ENCODE peak calls at places on chromosomes 6 and 20, in nine cellular contexts. One of them, this sample, is unnamed.

GRCh38 chr20:29876911-29877285 is 1380.6 kb upstream of the DEFB115 start:
- DNase-seq in adipocyte: no peak
- DNase-seq in effector memory CD8-positive, alpha-beta T cell: no peak
- DNase-seq in MG63: no peak
- DNase-seq in iPS DF 6.9: no peak
- DNase-seq in C1 segment of cervical spinal cord: no peak
- DNase-seq in activated T-helper 1 cell treated with Interleukin-2 at 50 U/mL for 16 hours: no peak
- DNase-seq in stimulated activated CD4-positive, alpha-beta T cell treated with anti-CD3 and anti-CD28 coated beads, Interleukin-1b, Interleukin-23, amount 100 ng/mL, for 1 hour: no peak
- DNase-seq in memory B cell: no peak
- DNase-seq in this sample: no peak

GRCh38 chr20:59031326-59032022 is 661 bp downstream of the ATP5F1E start:
- DNase-seq in adipocyte: no peak
- DNase-seq in stimulated activated CD4-positive, alpha-beta T cell treated with anti-CD3 and anti-CD28 coated beads, Interleukin-1b, Interleukin-23, amount 100 ng/mL, for 1 hour: no peak
- DNase-seq in effector memory CD8-positive, alpha-beta T cell: no peak
- DNase-seq in C1 segment of cervical spinal cord: no peak
- DNase-seq in activated T-helper 1 cell treated with Interleukin-2 at 50 U/mL for 16 hours: no peak
- DNase-seq in iPS DF 6.9: no peak
- DNase-seq in MG63: no peak
- DNase-seq in memory B cell: no peak
- DNase-seq in this sample: peak; percentile 13

GRCh38 chr6:159718634-159719033 is 8.7 kb upstream of the WTAP start:
- DNase-seq in activated T-helper 1 cell treated with Interleukin-2 at 50 U/mL for 16 hours: no peak
- DNase-seq in MG63: no peak
- DNase-seq in adipocyte: no peak
- DNase-seq in stimulated activated CD4-positive, alpha-beta T cell treated with anti-CD3 and anti-CD28 coated beads, Interleukin-1b, Interleukin-23, amount 100 ng/mL, for 1 hour: no peak
- DNase-seq in iPS DF 6.9: no peak
- DNase-seq in effector memory CD8-positive, alpha-beta T cell: no peak
- DNase-seq in C1 segment of cervical spinal cord: no peak
- DNase-seq in memory B cell: no peak
- DNase-seq in this sample: no peak

GRCh38 chr20:50019466-50020256 is 36.9 kb downstream of the SNAI1 start:
- DNase-seq in iPS DF 6.9: no peak
- DNase-seq in stimulated activated CD4-positive, alpha-beta T cell treated with anti-CD3 and anti-CD28 coated beads, Interleukin-1b, Interleukin-23, amount 100 ng/mL, for 1 hour: no peak
- DNase-seq in C1 segment of cervical spinal cord: no peak
- DNase-seq in MG63: peak; percentile 95
- DNase-seq in adipocyte: no peak
- DNase-seq in activated T-helper 1 cell treated with Interleukin-2 at 50 U/mL for 16 hours: no peak
- DNase-seq in effector memory CD8-positive, alpha-beta T cell: no peak
- DNase-seq in memory B cell: no peak
- DNase-seq in this sample: no peak

GRCh38 chr6:37059344-37060194 is 54.1 kb downstream of the FGD2 start:
- DNase-seq in iPS DF 6.9: peak; percentile 73
- DNase-seq in effector memory CD8-positive, alpha-beta T cell: no peak
- DNase-seq in stimulated activated CD4-positive, alpha-beta T cell treated with anti-CD3 and anti-CD28 coated beads, Interleukin-1b, Interleukin-23, amount 100 ng/mL, for 1 hour: no peak
- DNase-seq in MG63: peak; percentile 94
- DNase-seq in C1 segment of cervical spinal cord: no peak
- DNase-seq in memory B cell: no peak
- DNase-seq in adipocyte: peak; percentile 95
- DNase-seq in activated T-helper 1 cell treated with Interleukin-2 at 50 U/mL for 16 hours: no peak
- DNase-seq in this sample: no peak

GRCh38 chr20:50504231-50504823 is 5.9 kb upstream of the PTPN1 start:
- DNase-seq in stimulated activated CD4-positive, alpha-beta T cell treated with anti-CD3 and anti-CD28 coated beads, Interleukin-1b, Interleukin-23, amount 100 ng/mL, for 1 hour: no peak
- DNase-seq in activated T-helper 1 cell treated with Interleukin-2 at 50 U/mL for 16 hours: no peak
- DNase-seq in C1 segment of cervical spinal cord: no peak
- DNase-seq in iPS DF 6.9: no peak
- DNase-seq in adipocyte: no peak
- DNase-seq in effector memory CD8-positive, alpha-beta T cell: no peak
- DNase-seq in memory B cell: no peak
- DNase-seq in MG63: no peak
- DNase-seq in this sample: no peak

GRCh38 chr20:51164732-51165530 is 142.0 kb upstream of the KCNG1 start:
- DNase-seq in iPS DF 6.9: no peak
- DNase-seq in stimulated activated CD4-positive, alpha-beta T cell treated with anti-CD3 and anti-CD28 coated beads, Interleukin-1b, Interleukin-23, amount 100 ng/mL, for 1 hour: no peak
- DNase-seq in activated T-helper 1 cell treated with Interleukin-2 at 50 U/mL for 16 hours: no peak
- DNase-seq in C1 segment of cervical spinal cord: no peak
- DNase-seq in MG63: no peak
- DNase-seq in effector memory CD8-positive, alpha-beta T cell: no peak
- DNase-seq in memory B cell: no peak
- DNase-seq in adipocyte: no peak
- DNase-seq in this sample: no peak

GRCh38 chr6:54935739-54936138 is 89.2 kb downstream of the FAM83B start:
- DNase-seq in memory B cell: no peak
- DNase-seq in stimulated activated CD4-positive, alpha-beta T cell treated with anti-CD3 and anti-CD28 coated beads, Interleukin-1b, Interleukin-23, amount 100 ng/mL, for 1 hour: no peak
- DNase-seq in adipocyte: peak; percentile 30
- DNase-seq in iPS DF 6.9: no peak
- DNase-seq in MG63: no peak
- DNase-seq in C1 segment of cervical spinal cord: no peak
- DNase-seq in effector memory CD8-positive, alpha-beta T cell: no peak
- DNase-seq in activated T-helper 1 cell treated with Interleukin-2 at 50 U/mL for 16 hours: no peak
- DNase-seq in this sample: no peak

GRCh38 chr20:34190679-34191090 is 50.5 kb upstream of the ASIP start:
- DNase-seq in adipocyte: peak; percentile 92
- DNase-seq in MG63: peak; percentile 68
- DNase-seq in C1 segment of cervical spinal cord: no peak
- DNase-seq in memory B cell: no peak
- DNase-seq in iPS DF 6.9: peak; percentile 82
- DNase-seq in stimulated activated CD4-positive, alpha-beta T cell treated with anti-CD3 and anti-CD28 coated beads, Interleukin-1b, Interleukin-23, amount 100 ng/mL, for 1 hour: no peak
- DNase-seq in effector memory CD8-positive, alpha-beta T cell: no peak
- DNase-seq in activated T-helper 1 cell treated with Interleukin-2 at 50 U/mL for 16 hours: no peak
- DNase-seq in this sample: peak; percentile 25

GRCh38 chr6:149600508-149600907 is 34.3 kb downstream of the GINM1 start:
- DNase-seq in MG63: no peak
- DNase-seq in iPS DF 6.9: no peak
- DNase-seq in adipocyte: no peak
- DNase-seq in effector memory CD8-positive, alpha-beta T cell: no peak
- DNase-seq in memory B cell: no peak
- DNase-seq in C1 segment of cervical spinal cord: no peak
- DNase-seq in activated T-helper 1 cell treated with Interleukin-2 at 50 U/mL for 16 hours: no peak
- DNase-seq in stimulated activated CD4-positive, alpha-beta T cell treated with anti-CD3 and anti-CD28 coated beads, Interleukin-1b, Interleukin-23, amount 100 ng/mL, for 1 hour: no peak
- DNase-seq in this sample: no peak

GRCh38 chr6:11538049-11538798 is 675 bp downstream of the TMEM170B start:
- DNase-seq in C1 segment of cervical spinal cord: no peak
- DNase-seq in MG63: peak; percentile 39
- DNase-seq in adipocyte: peak; percentile 64
- DNase-seq in stimulated activated CD4-positive, alpha-beta T cell treated with anti-CD3 and anti-CD28 coated beads, Interleukin-1b, Interleukin-23, amount 100 ng/mL, for 1 hour: no peak
- DNase-seq in effector memory CD8-positive, alpha-beta T cell: peak; percentile 12
- DNase-seq in memory B cell: peak; percentile 45
- DNase-seq in iPS DF 6.9: no peak
- DNase-seq in activated T-helper 1 cell treated with Interleukin-2 at 50 U/mL for 16 hours: peak; percentile 9
- DNase-seq in this sample: peak; percentile 7

GRCh38 chr6:166381733-166382499 is 824 bp downstream of the MPC1 start:
- DNase-seq in adipocyte: peak; percentile 71
- DNase-seq in memory B cell: peak; percentile 71
- DNase-seq in iPS DF 6.9: peak; percentile 66
- DNase-seq in C1 segment of cervical spinal cord: no peak
- DNase-seq in effector memory CD8-positive, alpha-beta T cell: peak; percentile 54
- DNase-seq in activated T-helper 1 cell treated with Interleukin-2 at 50 U/mL for 16 hours: peak; percentile 46
- DNase-seq in stimulated activated CD4-positive, alpha-beta T cell treated with anti-CD3 and anti-CD28 coated beads, Interleukin-1b, Interleukin-23, amount 100 ng/mL, for 1 hour: peak; percentile 23
- DNase-seq in MG63: peak; percentile 57
- DNase-seq in this sample: peak; percentile 58

GRCh38 chr20:64100566-64100888 is 6.8 kb downstream of the NPBWR2 start:
- DNase-seq in C1 segment of cervical spinal cord: no peak
- DNase-seq in effector memory CD8-positive, alpha-beta T cell: no peak
- DNase-seq in adipocyte: no peak
- DNase-seq in iPS DF 6.9: no peak
- DNase-seq in memory B cell: peak; percentile 59
- DNase-seq in MG63: no peak
- DNase-seq in stimulated activated CD4-positive, alpha-beta T cell treated with anti-CD3 and anti-CD28 coated beads, Interleukin-1b, Interleukin-23, amount 100 ng/mL, for 1 hour: no peak
- DNase-seq in activated T-helper 1 cell treated with Interleukin-2 at 50 U/mL for 16 hours: no peak
- DNase-seq in this sample: no peak

GRCh38 chr6:79466222-79466834 is 70.9 kb downstream of the LCA5 start:
- DNase-seq in C1 segment of cervical spinal cord: no peak
- DNase-seq in activated T-helper 1 cell treated with Interleukin-2 at 50 U/mL for 16 hours: no peak
- DNase-seq in MG63: no peak
- DNase-seq in effector memory CD8-positive, alpha-beta T cell: no peak
- DNase-seq in memory B cell: no peak
- DNase-seq in adipocyte: peak; percentile 82
- DNase-seq in iPS DF 6.9: no peak
- DNase-seq in stimulated activated CD4-positive, alpha-beta T cell treated with anti-CD3 and anti-CD28 coated beads, Interleukin-1b, Interleukin-23, amount 100 ng/mL, for 1 hour: no peak
- DNase-seq in this sample: no peak

GRCh38 chr6:121309768-121310473 is 24.4 kb downstream of the TBC1D32 start:
- DNase-seq in MG63: no peak
- DNase-seq in activated T-helper 1 cell treated with Interleukin-2 at 50 U/mL for 16 hours: no peak
- DNase-seq in effector memory CD8-positive, alpha-beta T cell: no peak
- DNase-seq in C1 segment of cervical spinal cord: no peak
- DNase-seq in iPS DF 6.9: no peak
- DNase-seq in stimulated activated CD4-positive, alpha-beta T cell treated with anti-CD3 and anti-CD28 coated beads, Interleukin-1b, Interleukin-23, amount 100 ng/mL, for 1 hour: no peak
- DNase-seq in memory B cell: no peak
- DNase-seq in adipocyte: peak; percentile 86
- DNase-seq in this sample: no peak

GRCh38 chr20:2507875-2508630 is 662 bp downstream of the ZNF343 start:
- DNase-seq in iPS DF 6.9: no peak
- DNase-seq in MG63: peak; percentile 13
- DNase-seq in activated T-helper 1 cell treated with Interleukin-2 at 50 U/mL for 16 hours: no peak
- DNase-seq in stimulated activated CD4-positive, alpha-beta T cell treated with anti-CD3 and anti-CD28 coated beads, Interleukin-1b, Interleukin-23, amount 100 ng/mL, for 1 hour: no peak
- DNase-seq in effector memory CD8-positive, alpha-beta T cell: no peak
- DNase-seq in C1 segment of cervical spinal cord: no peak
- DNase-seq in adipocyte: peak; percentile 50
- DNase-seq in memory B cell: no peak
- DNase-seq in this sample: no peak

GRCh38 chr6:31701666-31702420 is 1.3 kb downstream of the ABHD16A start:
- DNase-seq in activated T-helper 1 cell treated with Interleukin-2 at 50 U/mL for 16 hours: no peak
- DNase-seq in adipocyte: peak; percentile 66
- DNase-seq in stimulated activated CD4-positive, alpha-beta T cell treated with anti-CD3 and anti-CD28 coated beads, Interleukin-1b, Interleukin-23, amount 100 ng/mL, for 1 hour: no peak
- DNase-seq in C1 segment of cervical spinal cord: no peak
- DNase-seq in iPS DF 6.9: no peak
- DNase-seq in memory B cell: no peak
- DNase-seq in effector memory CD8-positive, alpha-beta T cell: no peak
- DNase-seq in MG63: no peak
- DNase-seq in this sample: no peak

GRCh38 chr6:136012198-136012884 is 160.8 kb downstream of the PDE7B start:
- DNase-seq in activated T-helper 1 cell treated with Interleukin-2 at 50 U/mL for 16 hours: no peak
- DNase-seq in C1 segment of cervical spinal cord: no peak
- DNase-seq in stimulated activated CD4-positive, alpha-beta T cell treated with anti-CD3 and anti-CD28 coated beads, Interleukin-1b, Interleukin-23, amount 100 ng/mL, for 1 hour: no peak
- DNase-seq in iPS DF 6.9: no peak
- DNase-seq in memory B cell: no peak
- DNase-seq in effector memory CD8-positive, alpha-beta T cell: no peak
- DNase-seq in adipocyte: peak; percentile 72
- DNase-seq in MG63: peak; percentile 49
- DNase-seq in this sample: no peak

GRCh38 chr6:154842828-154843227 is 109.6 kb downstream of the SCAF8 start:
- DNase-seq in stimulated activated CD4-positive, alpha-beta T cell treated with anti-CD3 and anti-CD28 coated beads, Interleukin-1b, Interleukin-23, amount 100 ng/mL, for 1 hour: no peak
- DNase-seq in adipocyte: no peak
- DNase-seq in iPS DF 6.9: no peak
- DNase-seq in memory B cell: no peak
- DNase-seq in MG63: no peak
- DNase-seq in C1 segment of cervical spinal cord: no peak
- DNase-seq in activated T-helper 1 cell treated with Interleukin-2 at 50 U/mL for 16 hours: no peak
- DNase-seq in effector memory CD8-positive, alpha-beta T cell: no peak
- DNase-seq in this sample: no peak

GRCh38 chr6:42141603-42142117 is 760 bp downstream of the C6orf132 start:
- DNase-seq in iPS DF 6.9: no peak
- DNase-seq in adipocyte: no peak
- DNase-seq in stimulated activated CD4-positive, alpha-beta T cell treated with anti-CD3 and anti-CD28 coated beads, Interleukin-1b, Interleukin-23, amount 100 ng/mL, for 1 hour: no peak
- DNase-seq in MG63: no peak
- DNase-seq in effector memory CD8-positive, alpha-beta T cell: no peak
- DNase-seq in C1 segment of cervical spinal cord: no peak
- DNase-seq in memory B cell: no peak
- DNase-seq in activated T-helper 1 cell treated with Interleukin-2 at 50 U/mL for 16 hours: no peak
- DNase-seq in this sample: no peak

GRCh38 chr20:32792316-32792715 is 27.4 kb upstream of the MAPRE1 start:
- DNase-seq in MG63: no peak
- DNase-seq in activated T-helper 1 cell treated with Interleukin-2 at 50 U/mL for 16 hours: no peak
- DNase-seq in iPS DF 6.9: no peak
- DNase-seq in effector memory CD8-positive, alpha-beta T cell: no peak
- DNase-seq in adipocyte: peak; percentile 28
- DNase-seq in stimulated activated CD4-positive, alpha-beta T cell treated with anti-CD3 and anti-CD28 coated beads, Interleukin-1b, Interleukin-23, amount 100 ng/mL, for 1 hour: no peak
- DNase-seq in C1 segment of cervical spinal cord: no peak
- DNase-seq in memory B cell: peak; percentile 24
- DNase-seq in this sample: peak; percentile 49

GRCh38 chr6:23073851-23074250 is 504.5 kb downstream of the HDGFL1 start:
- DNase-seq in MG63: no peak
- DNase-seq in iPS DF 6.9: no peak
- DNase-seq in memory B cell: no peak
- DNase-seq in adipocyte: peak; percentile 30
- DNase-seq in C1 segment of cervical spinal cord: no peak
- DNase-seq in effector memory CD8-positive, alpha-beta T cell: no peak
- DNase-seq in stimulated activated CD4-positive, alpha-beta T cell treated with anti-CD3 and anti-CD28 coated beads, Interleukin-1b, Interleukin-23, amount 100 ng/mL, for 1 hour: no peak
- DNase-seq in activated T-helper 1 cell treated with Interleukin-2 at 50 U/mL for 16 hours: no peak
- DNase-seq in this sample: no peak

GRCh38 chr20:34271961-34272360 is 30.7 kb downstream of the ASIP start:
- DNase-seq in stimulated activated CD4-positive, alpha-beta T cell treated with anti-CD3 and anti-CD28 coated beads, Interleukin-1b, Interleukin-23, amount 100 ng/mL, for 1 hour: no peak
- DNase-seq in MG63: peak; percentile 75
- DNase-seq in C1 segment of cervical spinal cord: no peak
- DNase-seq in effector memory CD8-positive, alpha-beta T cell: no peak
- DNase-seq in memory B cell: no peak
- DNase-seq in adipocyte: peak; percentile 67
- DNase-seq in iPS DF 6.9: no peak
- DNase-seq in activated T-helper 1 cell treated with Interleukin-2 at 50 U/mL for 16 hours: no peak
- DNase-seq in this sample: no peak

GRCh38 chr20:45993197-45993951 is 15.3 kb upstream of the MMP9 start:
- DNase-seq in iPS DF 6.9: no peak
- DNase-seq in adipocyte: peak; percentile 56
- DNase-seq in activated T-helper 1 cell treated with Interleukin-2 at 50 U/mL for 16 hours: no peak
- DNase-seq in C1 segment of cervical spinal cord: no peak
- DNase-seq in memory B cell: no peak
- DNase-seq in stimulated activated CD4-positive, alpha-beta T cell treated with anti-CD3 and anti-CD28 coated beads, Interleukin-1b, Interleukin-23, amount 100 ng/mL, for 1 hour: no peak
- DNase-seq in effector memory CD8-positive, alpha-beta T cell: no peak
- DNase-seq in MG63: peak; percentile 92
- DNase-seq in this sample: no peak

GRCh38 chr6:31865205-31866118 is 2.8 kb upstream of the NEU1 start:
- DNase-seq in stimulated activated CD4-positive, alpha-beta T cell treated with anti-CD3 and anti-CD28 coated beads, Interleukin-1b, Interleukin-23, amount 100 ng/mL, for 1 hour: no peak
- DNase-seq in effector memory CD8-positive, alpha-beta T cell: no peak
- DNase-seq in adipocyte: no peak
- DNase-seq in C1 segment of cervical spinal cord: no peak
- DNase-seq in MG63: no peak
- DNase-seq in memory B cell: no peak
- DNase-seq in activated T-helper 1 cell treated with Interleukin-2 at 50 U/mL for 16 hours: no peak
- DNase-seq in iPS DF 6.9: no peak
- DNase-seq in this sample: no peak

GRCh38 chr6:37589198-37589597 is 89.5 kb upstream of the CCDC167 start:
- DNase-seq in activated T-helper 1 cell treated with Interleukin-2 at 50 U/mL for 16 hours: no peak
- DNase-seq in effector memory CD8-positive, alpha-beta T cell: no peak
- DNase-seq in C1 segment of cervical spinal cord: no peak
- DNase-seq in adipocyte: no peak
- DNase-seq in MG63: no peak
- DNase-seq in iPS DF 6.9: no peak
- DNase-seq in memory B cell: no peak
- DNase-seq in stimulated activated CD4-positive, alpha-beta T cell treated with anti-CD3 and anti-CD28 coated beads, Interleukin-1b, Interleukin-23, amount 100 ng/mL, for 1 hour: no peak
- DNase-seq in this sample: no peak

GRCh38 chr6:30570760-30571084 is 520 bp upstream of the ABCF1 start:
- DNase-seq in iPS DF 6.9: no peak
- DNase-seq in stimulated activated CD4-positive, alpha-beta T cell treated with anti-CD3 and anti-CD28 coated beads, Interleukin-1b, Interleukin-23, amount 100 ng/mL, for 1 hour: no peak
- DNase-seq in activated T-helper 1 cell treated with Interleukin-2 at 50 U/mL for 16 hours: no peak
- DNase-seq in MG63: peak; percentile 7
- DNase-seq in C1 segment of cervical spinal cord: no peak
- DNase-seq in memory B cell: no peak
- DNase-seq in adipocyte: no peak
- DNase-seq in effector memory CD8-positive, alpha-beta T cell: no peak
- DNase-seq in this sample: no peak

GRCh38 chr6:1325471-1326309 is 13.8 kb downstream of the FOXQ1 start:
- DNase-seq in adipocyte: peak; percentile 76
- DNase-seq in memory B cell: no peak
- DNase-seq in effector memory CD8-positive, alpha-beta T cell: no peak
- DNase-seq in C1 segment of cervical spinal cord: no peak
- DNase-seq in MG63: peak; percentile 85
- DNase-seq in stimulated activated CD4-positive, alpha-beta T cell treated with anti-CD3 and anti-CD28 coated beads, Interleukin-1b, Interleukin-23, amount 100 ng/mL, for 1 hour: no peak
- DNase-seq in iPS DF 6.9: no peak
- DNase-seq in activated T-helper 1 cell treated with Interleukin-2 at 50 U/mL for 16 hours: no peak
- DNase-seq in this sample: no peak

This sample was measured in naive thymus-derived CD8-positive, alpha-beta T cell.